ENCODE peak calls at places on chromosomes 7 and 10, in eight cellular contexts. D is stimulated activated CD4-positive, alpha-beta T cell treated with anti-CD3 and anti-CD28 coated beads, Interleukin-2, amount 100 ng/mL, for 48 hours; K is frontal cortex; A is IMR-90; M is activated T-cell treated with anti-CD3 and anti-CD28 coated beads for 1 hour; L is HTR-8/SVneo; R is PC-9; T is KBM-7. V is an unnamed sample.

GRCh38 chr7:79673969-79674368 is 220.5 kb upstream of the MAGI2 start:
- DNase-seq in L (no peak), T (no peak), K (no peak), R (no peak), D (no peak), M (no peak), A (no peak), V (no peak)

GRCh38 chr10:3290550-3290949 is 118.0 kb upstream of the PITRM1 start:
- DNase-seq in R (no peak), K (no peak), D (no peak), M (no peak), A (no peak), L (no peak), T (no peak), V (no peak)

GRCh38 chr10:61606971-61607907 is 55.5 kb upstream of the CABCOCO1 start:
- DNase-seq in M (no peak), A (no peak), T (no peak), R (no peak), L (peak), D (no peak), K (no peak), V (no peak)

GRCh38 chr10:78863121-78863520 is 205.6 kb upstream of the ZMIZ1 start:
- DNase-seq in A (no peak), M (no peak), L (no peak), R (no peak), T (no peak), D (no peak), K (no peak), V (no peak)

GRCh38 chr10:74238031-74238431 is 87.0 kb downstream of the ADK start:
- DNase-seq in K (no peak), A (peak), L (no peak), D (no peak), M (no peak), R (peak), T (no peak), V (peak)

GRCh38 chr7:143384148-143384547 is 3.0 kb downstream of the ZYX start:
- DNase-seq in A (peak), L (no peak), R (no peak), T (no peak), D (no peak), M (no peak), K (no peak), V (peak)

GRCh38 chr10:119413738-119414611 is 128.5 kb downstream of the RGS10 start:
- DNase-seq in M (no peak), D (no peak), K (no peak), A (peak), R (no peak), L (no peak), T (no peak), V (peak)

GRCh38 chr7:45698527-45699309 is 124.5 kb downstream of the ADCY1 start:
- DNase-seq in K (no peak), A (no peak), D (no peak), T (no peak), M (no peak), L (no peak), R (no peak), V (no peak)

GRCh38 chr10:71840177-71840711 is 10.8 kb downstream of the PSAP start:
- DNase-seq in T (peak), K (peak), D (no peak), A (peak), M (no peak), R (peak), L (peak), V (peak)

GRCh38 chr10:69939481-69939880 is 113.2 kb upstream of the MACROH2A2 start:
- DNase-seq in M (no peak), A (no peak), D (no peak), R (no peak), L (no peak), K (no peak), T (no peak), V (no peak)

GRCh38 chr7:98755138-98755898 is 114.5 kb downstream of the TMEM130 start:
- DNase-seq in T (no peak), A (no peak), K (no peak), R (peak), D (no peak), M (no peak), L (no peak), V (no peak)

GRCh38 chr7:98305951-98306535 is 24.6 kb downstream of the BRI3 start:
- DNase-seq in T (no peak), D (no peak), A (no peak), L (no peak), M (no peak), R (no peak), K (no peak), V (no peak)

GRCh38 chr10:92031580-92031979 is 108.0 kb downstream of the BTAF1 start:
- DNase-seq in M (no peak), R (no peak), D (no peak), K (no peak), A (no peak), L (no peak), T (no peak), V (no peak)

GRCh38 chr10:22554481-22555182 is 159.7 kb downstream of the PIP4K2A start:
- DNase-seq in L (no peak), M (no peak), T (no peak), K (peak), R (no peak), D (no peak), A (peak), V (peak)

GRCh38 chr10:8656261-8656660 is 601.8 kb downstream of the GATA3 start:
- DNase-seq in K (no peak), D (no peak), T (no peak), M (no peak), A (no peak), R (no peak), L (no peak), V (no peak)

GRCh38 chr10:46002916-46003693 is 27.3 kb downstream of the NCOA4 start:
- DNase-seq in R (no peak), L (no peak), T (no peak), D (no peak), A (peak), K (no peak), M (no peak), V (no peak)

GRCh38 chr7:30923009-30923773 is 11.5 kb downstream of the AQP1 start:
- DNase-seq in A (no peak), T (no peak), R (no peak), K (no peak), M (no peak), L (no peak), D (no peak), V (no peak)

GRCh38 chr7:114539575-114539974 is 125.0 kb downstream of the FOXP2 start:
- DNase-seq in D (no peak), R (no peak), M (no peak), A (peak), T (peak), L (no peak), K (no peak), V (no peak)

GRCh38 chr10:44390585-44391072 is 5.7 kb upstream of the CXCL12 start:
- DNase-seq in R (no peak), L (peak), K (no peak), D (no peak), M (no peak), A (no peak), T (no peak), V (peak)

GRCh38 chr10:6920072-6921019 is 340.3 kb upstream of the PRKCQ start:
- DNase-seq in L (peak), M (peak), K (peak), A (peak), R (peak), D (peak), T (peak), V (peak)

GRCh38 chr10:34666008-34666700 is 148.9 kb downstream of the PARD3 start:
- DNase-seq in R (peak), D (no peak), A (peak), L (peak), T (peak), K (peak), M (no peak), V (peak)

GRCh38 chr7:76262683-76263402 is 39.6 kb upstream of the HSPB1 start:
- DNase-seq in D (peak), M (no peak), R (peak), T (peak), K (peak), L (peak), A (peak), V (peak)

GRCh38 chr7:99729501-99730261 is 5.3 kb downstream of the CYP3A7 start:
- DNase-seq in L (peak), K (no peak), T (no peak), R (peak), D (no peak), M (no peak), A (no peak), V (no peak)

GRCh38 chr7:47326808-47327207 is 255.1 kb downstream of the TNS3 start:
- DNase-seq in A (peak), R (no peak), T (no peak), K (no peak), L (no peak), D (no peak), M (no peak), V (peak)

GRCh38 chr10:87658858-87659555 is 671 bp upstream of the PAPSS2 start:
- DNase-seq in R (no peak), A (peak), D (no peak), K (no peak), T (no peak), L (no peak), M (no peak), V (no peak)

GRCh38 chr10:6748029-6748428 is 168.0 kb upstream of the PRKCQ start:
- DNase-seq in R (no peak), K (no peak), D (no peak), A (peak), L (no peak), T (no peak), M (no peak), V (no peak)

GRCh38 chr10:70477661-70478162 is 855 bp upstream of the PALD1 start:
- DNase-seq in R (peak), A (peak), T (peak), M (peak), D (peak), L (no peak), K (no peak), V (peak)

GRCh38 chr7:16970732-16971495 is 89.1 kb upstream of the AGR3 start:
- DNase-seq in M (no peak), K (no peak), A (no peak), L (no peak), T (no peak), D (no peak), R (no peak), V (no peak)

GRCh38 chr10:69867699-69868558 is 66.2 kb downstream of the COL13A1 start:
- DNase-seq in M (no peak), T (no peak), D (no peak), A (no peak), L (no peak), R (no peak), K (no peak), V (no peak)

GRCh38 chr7:70812511-70812910 is 319.4 kb upstream of the GALNT17 start:
- DNase-seq in T (no peak), A (no peak), R (no peak), K (no peak), L (no peak), M (no peak), D (no peak), V (no peak)

GRCh38 chr10:44715081-44715480 is 196.1 kb upstream of the TMEM72 start:
- DNase-seq in D (no peak), A (peak), K (no peak), M (no peak), L (peak), R (no peak), T (no peak), V (peak)

GRCh38 chr10:91923371-91924211 is at the start of gene BTAF1:
- DNase-seq in K (peak), A (peak), D (peak), T (peak), L (peak), R (peak), M (peak), V (peak)

GRCh38 chr10:73850863-73851461 is 23.4 kb downstream of the CAMK2G start:
- DNase-seq in M (no peak), R (no peak), D (no peak), T (no peak), L (no peak), K (peak), A (peak), V (no peak)

GRCh38 chr10:9239298-9239697 is 1184.8 kb downstream of the GATA3 start:
- DNase-seq in K (no peak), T (no peak), R (peak), L (no peak), M (no peak), A (no peak), D (no peak), V (no peak)

GRCh38 chr10:101492205-101492604 is 95.9 kb downstream of the POLL start:
- DNase-seq in T (no peak), R (no peak), K (no peak), M (no peak), L (no peak), D (no peak), A (no peak), V (no peak)

GRCh38 chr10:62911210-62911963 is 95.2 kb upstream of the EGR2 start:
- DNase-seq in D (no peak), A (no peak), K (no peak), R (no peak), M (no peak), T (no peak), L (no peak), V (no peak)

GRCh38 chr7:43785425-43785824 is 26.9 kb downstream of the BLVRA start:
- DNase-seq in K (no peak), A (peak), T (no peak), R (peak), D (no peak), M (no peak), L (no peak), V (peak)

GRCh38 chr10:85558533-85558932 is 808.1 kb downstream of the GRID1 start:
- DNase-seq in T (no peak), R (no peak), D (no peak), L (no peak), A (no peak), M (no peak), K (no peak), V (no peak)